ENCODE peak calls at places on chromosomes 3 and 15, in seven cellular contexts. D, V, K, A, J, I and L are unnamed samples.

GRCh38 chr3:148746053-148746452 is 48.4 kb downstream of the AGTR1 start:
- DNase-seq in J (no peak), V (no peak), D (no peak), I (no peak), K (no peak), A (no peak), L (no peak)

GRCh38 chr3:188553569-188553968 is 399.6 kb downstream of the LPP start:
- DNase-seq in K (no peak), J (no peak), A (no peak), V (peak; percentile 26), I (peak; percentile 72), D (no peak), L (no peak)

GRCh38 chr15:92979011-92979701 is 79.0 kb downstream of the CHD2 start:
- DNase-seq in I (no peak), A (no peak), J (no peak), K (no peak), D (no peak), V (no peak), L (no peak)

GRCh38 chr3:85254738-85255137 is 295.9 kb downstream of the CADM2 start:
- DNase-seq in D (no peak), J (no peak), A (no peak), V (no peak), I (no peak), K (no peak), L (no peak)

GRCh38 chr3:2180661-2181060 is 82.0 kb downstream of the CNTN4 start:
- DNase-seq in A (no peak), V (no peak), J (no peak), D (no peak), I (no peak), K (no peak), L (no peak)

GRCh38 chr3:122299872-122300460 is 25.1 kb upstream of the CSTA start:
- DNase-seq in D (no peak), K (peak; percentile 19), J (no peak), I (no peak), A (no peak), V (peak; percentile 5), L (peak; percentile 45)

GRCh38 chr3:126487151-126487771 is 11.6 kb upstream of the ZXDC start:
- DNase-seq in K (peak; percentile 70), A (no peak), I (no peak), D (peak; percentile 49), J (no peak), V (no peak), L (peak; percentile 32)

GRCh38 chr15:58608129-58608590 is 141.3 kb downstream of the ADAM10 start:
- DNase-seq in K (no peak), V (no peak), J (no peak), A (no peak), I (no peak), D (no peak), L (no peak)

GRCh38 chr15:98727115-98728040 is 79.0 kb downstream of the IGF1R start:
- DNase-seq in V (no peak), K (peak; percentile 97), J (peak; percentile 66), I (no peak), A (no peak), D (peak; percentile 87), L (peak; percentile 76)